ENCODE peak calls at places on chromosomes 4 and X, in five cellular contexts. X is left ventricle myocardium inferior, H is MM.1S, K is pancreas, T is GM23248. Q is an unnamed sample. For H3K36me3 and H3K4me1, the result is how much of the 10 kb centered on the place peaks cover.

GRCh38 chr4:98482847-98483806 is 175.3 kb downstream of the TSPAN5 start:
- DNase-seq in X (no peak), H (no peak), K (no peak), T (peak), Q (no peak)

GRCh38 chrX:101217689-101218088 is 1.9 kb upstream of the DRP2 start:
- DNase-seq in X (no peak), H (no peak), K (no peak), T (no peak), Q (no peak)

GRCh38 chrX:109847257-109848187 is 114.5 kb upstream of the ACSL4 start:
- DNase-seq in X (no peak), H (no peak), K (no peak), T (peak), Q (no peak)

GRCh38 chrX:108736509-108737479 is at the start of gene IRS4:
- DNase-seq in X (no peak), H (peak), K (peak), T (peak), Q (no peak)

GRCh38 chrX:109862386-109862910 is 129.4 kb upstream of the ACSL4 start:
- DNase-seq in X (no peak), H (no peak), K (no peak), T (no peak), Q (no peak)

GRCh38 chrX:68415289-68415688 is 18.0 kb downstream of the OPHN1 start:
- DNase-seq in X (peak), H (no peak), K (no peak), T (peak), Q (no peak)

GRCh38 chrX:151082077-151082948 is 94.1 kb upstream of the GPR50 start:
- DNase-seq in X (peak), H (peak), K (peak), T (peak), Q (peak)

GRCh38 chr4:20603671-20604313 is 96.5 kb upstream of the PACRGL start:
- DNase-seq in X (no peak), H (no peak), K (no peak), T (peak), Q (no peak)

GRCh38 chr4:71049395-71049794 is 55.9 kb downstream of the DCK start:
- DNase-seq in X (no peak), H (no peak), K (no peak), T (no peak), Q (no peak)

GRCh38 chr4:78056265-78057129 is 626 bp upstream of the FRAS1 start:
- DNase-seq in X (peak), H (no peak), K (peak), T (peak), Q (peak)

GRCh38 chr4:15234585-15235126 is 193.2 kb upstream of the C1QTNF7 start:
- DNase-seq in X (no peak), H (no peak), K (no peak), T (peak), Q (no peak)

GRCh38 chr4:144948009-144948408 is 150.0 kb downstream of the ANAPC10 start:
- DNase-seq in X (no peak), H (no peak), K (no peak), T (no peak), Q (no peak)

GRCh38 chr4:28296239-28296638 is 1435.6 kb downstream of the STIM2 start:
- DNase-seq in X (no peak), H (no peak), K (no peak), T (no peak), Q (no peak)

GRCh38 chr4:145956288-145956890 is 17.8 kb upstream of the ZNF827 start:
- DNase-seq in X (no peak), H (peak), K (no peak), T (peak), Q (no peak)

GRCh38 chr4:4480685-4481393 is 61.0 kb downstream of the STX18 start:
- DNase-seq in X (no peak), H (no peak), K (no peak), T (peak), Q (no peak)

GRCh38 chrX:119870626-119871131 is 854 bp downstream of the RNF113A start:
- DNase-seq in X (no peak), H (no peak), K (no peak), T (peak), Q (peak)

GRCh38 chr4:38122060-38122459 is 161.9 kb downstream of the PTTG2 start:
- DNase-seq in X (no peak), H (no peak), K (no peak), T (no peak), Q (no peak)
- H3K36me3 ChIP-seq in X (half or more), H (under half), K (under half), T (under half), Q (under half)

GRCh38 chrX:48958635-48959094 is 1.3 kb upstream of the OTUD5 start:
- DNase-seq in X (peak), H (peak), K (no peak), T (peak), Q (peak)

GRCh38 chrX:48957477-48957826 is at the start of gene OTUD5:
- DNase-seq in X (peak), H (no peak), K (peak), T (no peak), Q (no peak)

GRCh38 chrX:48956728-48957414 is 536 bp downstream of the OTUD5 start:
- DNase-seq in X (no peak), H (peak), K (peak), T (peak), Q (peak)

GRCh38 chrX:48960291-48960690 is 2.9 kb upstream of the OTUD5 start:
- DNase-seq in X (no peak), H (no peak), K (no peak), T (no peak), Q (peak)

GRCh38 chrX:48957827-48958634 is 624 bp upstream of the OTUD5 start:
- DNase-seq in X (peak), H (peak), K (peak), T (peak), Q (peak)
- H3K4me1 ChIP-seq in X (under half), H (under half), K (under half), T (under half), Q (under half)

GRCh38 chr4:134773497-134774000 is 572.0 kb upstream of the PABPC4L start:
- DNase-seq in X (no peak), H (no peak), K (no peak), T (no peak), Q (no peak)
- H3K36me3 ChIP-seq in X (under half), H (under half), K (under half), T (under half), Q (under half)

GRCh38 chr4:61831987-61832386 is 631.9 kb downstream of the ADGRL3 start:
- DNase-seq in X (no peak), H (no peak), K (no peak), T (no peak), Q (no peak)
- H3K4me1 ChIP-seq in X (under half), H (under half), K (under half), T (under half), Q (under half)

GRCh38 chr4:24576276-24576675 is 8.1 kb downstream of the DHX15 start:
- DNase-seq in X (no peak), H (no peak), K (no peak), T (no peak), Q (no peak)
- H3K36me3 ChIP-seq in X (under half), H (under half), K (under half), T (under half), Q (under half)

DNA sequence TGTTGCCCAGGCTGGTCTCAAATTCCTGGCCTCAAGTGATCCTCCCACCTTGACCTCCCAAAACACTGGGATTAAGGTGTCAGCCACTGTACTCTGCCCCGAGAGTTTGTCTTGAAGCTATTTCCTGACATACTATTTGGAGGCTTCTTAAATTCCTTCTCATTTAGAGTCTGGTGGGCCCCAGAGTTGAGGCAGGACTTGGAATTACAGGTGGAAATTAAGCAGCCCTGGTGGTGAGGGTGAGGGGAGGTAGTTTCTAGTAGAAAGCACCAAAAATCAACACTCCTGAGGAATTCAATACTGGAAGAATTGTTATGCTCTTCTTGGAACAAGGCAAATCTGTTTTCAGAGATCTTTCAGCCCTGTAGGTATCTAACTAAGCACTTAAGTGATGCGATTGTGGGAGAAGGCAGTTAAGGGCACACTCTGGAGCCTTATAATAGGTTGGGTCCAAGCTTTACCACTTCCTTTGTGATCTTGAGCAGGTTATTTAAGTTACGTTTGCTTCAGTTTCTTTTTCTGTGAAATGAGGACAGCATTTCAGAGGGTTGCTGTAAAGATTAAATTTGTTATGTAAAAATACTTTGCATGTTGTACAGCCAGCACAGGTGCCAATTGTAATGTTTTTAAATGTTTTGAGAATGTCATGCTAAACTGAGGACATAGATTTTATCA is 200.7 kb downstream of the SOWAHB start:
- DNase-seq in X (no peak), H (peak), K (no peak), T (no peak), Q (no peak)
- H3K4me1 ChIP-seq in X (under half), H (half or more), K (under half), T (under half), Q (under half)

GRCh38 chr4:39522068-39522467 is 5.2 kb downstream of the UGDH start:
- DNase-seq in X (no peak), H (no peak), K (no peak), T (no peak), Q (no peak)
- H3K36me3 ChIP-seq in X (under half), H (under half), K (under half), T (under half), Q (under half)

DNA sequence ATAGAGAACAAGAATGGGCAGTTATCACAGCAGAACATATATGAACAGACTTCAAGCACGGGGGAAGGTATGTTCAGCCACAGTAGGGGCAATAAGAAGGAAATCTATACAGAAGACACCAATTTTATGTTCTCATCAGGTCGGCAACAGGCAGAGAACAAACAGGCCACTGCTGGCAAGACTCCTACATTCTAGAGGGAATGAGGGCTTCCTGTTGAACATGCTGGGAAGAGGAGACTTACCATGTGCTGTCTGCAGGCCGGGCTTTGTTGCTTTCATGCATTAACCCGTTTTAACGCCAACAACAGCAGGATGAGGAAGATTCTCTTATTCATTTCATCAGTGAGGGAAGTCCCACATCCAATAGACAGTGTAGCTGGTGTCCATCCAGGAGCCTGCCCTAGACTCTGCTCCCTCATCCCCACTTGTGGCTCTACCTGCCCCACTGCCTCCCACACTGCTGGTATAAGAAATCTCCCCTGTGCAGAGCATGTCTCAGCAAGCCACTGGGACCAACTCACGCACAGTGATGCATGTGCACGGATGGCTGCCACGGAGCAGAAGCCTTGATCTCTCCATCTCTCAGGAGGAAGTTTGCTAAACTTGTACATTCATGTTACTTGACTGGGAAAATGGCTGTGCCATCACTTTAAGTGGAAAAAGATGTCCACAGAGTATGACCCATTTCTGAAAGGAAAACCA is 84.5 kb downstream of the ACOX3 start:
- DNase-seq in X (no peak), H (no peak), K (no peak), T (peak), Q (no peak)
- H3K4me1 ChIP-seq in X (under half), H (under half), K (under half), T (under half), Q (under half)

GRCh38 chrX:74280759-74281158 is 23.2 kb upstream of the ZCCHC13 start:
- DNase-seq in X (no peak), H (no peak), K (no peak), T (no peak), Q (no peak)
- H3K36me3 ChIP-seq in X (half or more), H (under half), K (under half), T (under half), Q (under half)

Q was measured in Peyer's patch.